ENCODE peak calls at places on chromosomes 3 and 15, in five cellular contexts. One of them, this sample, is unnamed.

GRCh38 chr3:13851997-13852637 is 27.8 kb downstream of the WNT7A start:
- DNase-seq in A673: no peak
- DNase-seq in A549: no peak
- DNase-seq in glutamatergic neuron: no peak
- DNase-seq in upper lobe of right lung: no peak
- DNase-seq in this sample: no peak

GRCh38 chr3:21062724-21063436 is 688.1 kb downstream of the ZNF385D start:
- DNase-seq in A673: no peak
- DNase-seq in A549: no peak
- DNase-seq in glutamatergic neuron: no peak
- DNase-seq in upper lobe of right lung: no peak
- DNase-seq in this sample: no peak

GRCh38 chr15:90871097-90871715 is 2.8 kb downstream of the FURIN start:
- DNase-seq in A673: peak
- DNase-seq in A549: no peak
- DNase-seq in glutamatergic neuron: no peak
- DNase-seq in upper lobe of right lung: peak
- DNase-seq in this sample: no peak

GRCh38 chr3:166570136-166570535 is 732.9 kb upstream of the BCHE start:
- DNase-seq in A673: no peak
- DNase-seq in A549: no peak
- DNase-seq in glutamatergic neuron: no peak
- DNase-seq in upper lobe of right lung: no peak
- DNase-seq in this sample: no peak

GRCh38 chr3:100760377-100760776 is 51.1 kb downstream of the TFG start:
- DNase-seq in A673: no peak
- DNase-seq in A549: no peak
- DNase-seq in glutamatergic neuron: no peak
- DNase-seq in upper lobe of right lung: no peak
- DNase-seq in this sample: no peak

GRCh38 chr15:90362936-90363212 is 10.8 kb downstream of the ZNF774 start:
- DNase-seq in A673: peak
- DNase-seq in A549: no peak
- DNase-seq in glutamatergic neuron: no peak
- DNase-seq in upper lobe of right lung: no peak
- DNase-seq in this sample: no peak

GRCh38 chr15:75171408-75171807 is 30.3 kb upstream of the C15orf39 start:
- DNase-seq in A673: no peak
- DNase-seq in A549: no peak
- DNase-seq in glutamatergic neuron: no peak
- DNase-seq in upper lobe of right lung: peak
- DNase-seq in this sample: no peak

GRCh38 chr3:124034016-124034808 is 42.3 kb upstream of the ROPN1 start:
- DNase-seq in A673: no peak
- DNase-seq in A549: no peak
- DNase-seq in glutamatergic neuron: peak
- DNase-seq in upper lobe of right lung: peak
- DNase-seq in this sample: no peak

GRCh38 chr3:9769426-9770275 is at the start of gene CAMK1:
- DNase-seq in A673: peak
- DNase-seq in A549: peak
- DNase-seq in glutamatergic neuron: peak
- DNase-seq in upper lobe of right lung: peak
- DNase-seq in this sample: peak

GRCh38 chr3:5428607-5429516 is 241.4 kb downstream of the EDEM1 start:
- DNase-seq in A673: peak
- DNase-seq in A549: no peak
- DNase-seq in glutamatergic neuron: no peak
- DNase-seq in upper lobe of right lung: no peak
- DNase-seq in this sample: no peak

GRCh38 chr3:139288266-139288821 is 55.5 kb upstream of the MRPS22 start:
- DNase-seq in A673: no peak
- DNase-seq in A549: no peak
- DNase-seq in glutamatergic neuron: no peak
- DNase-seq in upper lobe of right lung: peak
- DNase-seq in this sample: no peak

GRCh38 chr3:98782826-98783500 is 19.8 kb downstream of the ST3GAL6 start:
- DNase-seq in A673: no peak
- DNase-seq in A549: no peak
- DNase-seq in glutamatergic neuron: no peak
- DNase-seq in upper lobe of right lung: no peak
- DNase-seq in this sample: no peak

GRCh38 chr15:70104227-70104626 is 6.5 kb upstream of the TLE3 start:
- DNase-seq in A673: no peak
- DNase-seq in A549: no peak
- DNase-seq in glutamatergic neuron: no peak
- DNase-seq in upper lobe of right lung: no peak
- DNase-seq in this sample: no peak

GRCh38 chr3:196643201-196643749 is 3.8 kb downstream of the NRROS start:
- DNase-seq in A673: no peak
- DNase-seq in A549: no peak
- DNase-seq in glutamatergic neuron: no peak
- DNase-seq in upper lobe of right lung: peak
- DNase-seq in this sample: no peak

GRCh38 chr3:127392146-127392470 is 104.3 kb upstream of the PRR20G start:
- DNase-seq in A673: no peak
- DNase-seq in A549: no peak
- DNase-seq in glutamatergic neuron: no peak
- DNase-seq in upper lobe of right lung: no peak
- DNase-seq in this sample: peak

GRCh38 chr15:68387288-68388143 is 44.4 kb downstream of the ITGA11 start:
- DNase-seq in A673: no peak
- DNase-seq in A549: no peak
- DNase-seq in glutamatergic neuron: no peak
- DNase-seq in upper lobe of right lung: peak
- DNase-seq in this sample: no peak

GRCh38 chr3:49723631-49724551 is at the start of gene GMPPB:
- DNase-seq in A673: peak
- DNase-seq in A549: peak
- DNase-seq in glutamatergic neuron: peak
- DNase-seq in upper lobe of right lung: peak
- DNase-seq in this sample: peak

GRCh38 chr15:49718234-49718633 is 97.4 kb downstream of the DTWD1 start:
- DNase-seq in A673: no peak
- DNase-seq in A549: no peak
- DNase-seq in glutamatergic neuron: no peak
- DNase-seq in upper lobe of right lung: no peak
- DNase-seq in this sample: no peak

GRCh38 chr15:63843901-63844317 is 10.2 kb upstream of the HERC1 start:
- DNase-seq in A673: no peak
- DNase-seq in A549: peak
- DNase-seq in glutamatergic neuron: no peak
- DNase-seq in upper lobe of right lung: no peak
- DNase-seq in this sample: no peak

GRCh38 chr15:92624401-92624991 is 31.1 kb downstream of the FAM174B start:
- DNase-seq in A673: no peak
- DNase-seq in A549: no peak
- DNase-seq in glutamatergic neuron: peak
- DNase-seq in upper lobe of right lung: no peak
- DNase-seq in this sample: no peak

GRCh38 chr3:178117641-178118040 is 418.6 kb upstream of the KCNMB2 start:
- DNase-seq in A673: no peak
- DNase-seq in A549: no peak
- DNase-seq in glutamatergic neuron: no peak
- DNase-seq in upper lobe of right lung: no peak
- DNase-seq in this sample: no peak

GRCh38 chr3:106029941-106030619 is 161.3 kb upstream of the CBLB start:
- DNase-seq in A673: no peak
- DNase-seq in A549: no peak
- DNase-seq in glutamatergic neuron: no peak
- DNase-seq in upper lobe of right lung: no peak
- DNase-seq in this sample: no peak

GRCh38 chr3:183339461-183340086 is 86.5 kb downstream of the B3GNT5 start:
- DNase-seq in A673: no peak
- DNase-seq in A549: no peak
- DNase-seq in glutamatergic neuron: no peak
- DNase-seq in upper lobe of right lung: no peak
- DNase-seq in this sample: no peak

GRCh38 chr3:158649791-158650190 is 5.5 kb downstream of the GFM1 start:
- DNase-seq in A673: no peak
- DNase-seq in A549: no peak
- DNase-seq in glutamatergic neuron: no peak
- DNase-seq in upper lobe of right lung: no peak
- DNase-seq in this sample: no peak

GRCh38 chr3:171743327-171744054 is 66.8 kb downstream of the PLD1 start:
- DNase-seq in A673: no peak
- DNase-seq in A549: no peak
- DNase-seq in glutamatergic neuron: no peak
- DNase-seq in upper lobe of right lung: no peak
- DNase-seq in this sample: no peak

GRCh38 chr3:171747223-171747920 is 62.9 kb downstream of the PLD1 start:
- DNase-seq in A673: no peak
- DNase-seq in A549: no peak
- DNase-seq in glutamatergic neuron: no peak
- DNase-seq in upper lobe of right lung: no peak
- DNase-seq in this sample: no peak

GRCh38 chr3:171748341-171748918 is 61.9 kb downstream of the PLD1 start:
- DNase-seq in A673: no peak
- DNase-seq in A549: no peak
- DNase-seq in glutamatergic neuron: no peak
- DNase-seq in upper lobe of right lung: no peak
- DNase-seq in this sample: no peak

GRCh38 chr3:171744055-171744741 is 66.1 kb downstream of the PLD1 start:
- DNase-seq in A673: no peak
- DNase-seq in A549: no peak
- DNase-seq in glutamatergic neuron: no peak
- DNase-seq in upper lobe of right lung: no peak
- DNase-seq in this sample: no peak

DNA sequence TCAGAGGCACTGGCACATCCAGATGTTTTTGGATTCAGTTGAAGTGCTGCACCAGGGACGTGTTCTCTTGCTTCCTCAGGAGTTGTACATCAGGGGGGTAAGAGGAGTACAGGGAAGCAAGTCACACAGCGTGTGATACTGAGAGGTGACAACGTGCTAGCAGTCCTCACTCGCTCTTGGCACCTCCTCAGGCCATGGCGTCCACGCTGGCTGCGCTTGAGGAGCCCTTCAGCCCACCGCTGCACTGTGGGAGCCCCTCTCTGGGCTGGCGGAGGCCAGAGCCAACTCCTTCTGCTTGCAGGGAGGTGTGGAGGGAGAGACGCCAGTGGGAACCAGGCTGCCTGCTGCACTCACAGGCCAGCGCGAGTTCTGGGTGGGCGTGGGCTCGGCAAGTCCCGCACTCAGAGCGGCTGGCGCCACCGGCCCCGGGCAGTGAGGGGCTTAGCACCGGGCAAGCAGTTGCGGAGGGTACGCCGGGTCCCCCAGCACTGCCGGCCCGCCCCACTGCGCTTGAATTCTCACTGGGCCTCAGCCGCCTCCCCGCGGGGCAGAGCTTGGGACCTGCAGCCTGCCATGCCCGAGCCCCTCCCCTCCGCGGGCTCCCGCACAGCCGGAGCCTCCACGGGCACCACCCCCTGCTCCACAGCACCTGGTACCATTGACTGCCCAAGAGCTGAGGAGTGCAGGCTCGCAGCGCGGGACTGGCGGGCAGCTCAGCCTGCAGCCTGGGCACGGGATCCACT is 64.5 kb downstream of the PLD1 start:
- DNase-seq in A673: no peak
- DNase-seq in A549: no peak
- DNase-seq in glutamatergic neuron: no peak
- DNase-seq in upper lobe of right lung: no peak
- DNase-seq in this sample: no peak
- TF ChIP-seq CTCF in A673: no peak
- TF ChIP-seq CTCF in A549: no peak
- TF ChIP-seq CTCF in glutamatergic neuron: no peak
- TF ChIP-seq CTCF in upper lobe of right lung: no peak
- TF ChIP-seq CTCF in this sample: no peak

DNA sequence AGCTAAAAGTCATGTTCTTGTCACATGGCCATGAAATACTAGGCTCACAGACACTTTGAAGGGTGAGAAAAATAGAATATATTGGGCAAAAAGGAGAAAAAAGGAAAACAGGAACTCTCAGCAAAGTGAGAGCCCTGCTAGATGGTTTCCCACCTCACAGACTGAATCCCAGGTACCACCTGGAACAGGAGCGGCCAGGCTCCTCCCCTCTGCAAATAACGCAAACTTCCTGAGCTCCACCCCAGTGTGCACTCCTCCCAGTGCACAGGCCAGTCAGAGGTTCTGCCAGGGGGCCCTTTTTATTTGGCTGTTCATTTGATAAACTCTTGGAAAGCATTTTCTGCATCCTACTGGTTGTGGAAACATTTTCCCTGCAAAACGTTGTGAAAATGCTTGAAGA is 780.4 kb downstream of the TBL1XR1 start:
- DNase-seq in A673: no peak
- DNase-seq in A549: no peak
- DNase-seq in glutamatergic neuron: no peak
- DNase-seq in upper lobe of right lung: no peak
- DNase-seq in this sample: no peak
- TF ChIP-seq CTCF in A673: no peak
- TF ChIP-seq CTCF in A549: no peak
- TF ChIP-seq CTCF in glutamatergic neuron: no peak
- TF ChIP-seq CTCF in upper lobe of right lung: no peak
- TF ChIP-seq CTCF in this sample: no peak

GRCh38 chr3:181176610-181177009 is 187.1 kb upstream of the DNAJC19 start:
- DNase-seq in A673: peak
- DNase-seq in A549: peak
- DNase-seq in glutamatergic neuron: peak
- DNase-seq in upper lobe of right lung: no peak
- DNase-seq in this sample: no peak
- TF ChIP-seq CTCF in A673: peak
- TF ChIP-seq CTCF in A549: peak
- TF ChIP-seq CTCF in glutamatergic neuron: peak
- TF ChIP-seq CTCF in upper lobe of right lung: peak
- TF ChIP-seq CTCF in this sample: peak

DNA sequence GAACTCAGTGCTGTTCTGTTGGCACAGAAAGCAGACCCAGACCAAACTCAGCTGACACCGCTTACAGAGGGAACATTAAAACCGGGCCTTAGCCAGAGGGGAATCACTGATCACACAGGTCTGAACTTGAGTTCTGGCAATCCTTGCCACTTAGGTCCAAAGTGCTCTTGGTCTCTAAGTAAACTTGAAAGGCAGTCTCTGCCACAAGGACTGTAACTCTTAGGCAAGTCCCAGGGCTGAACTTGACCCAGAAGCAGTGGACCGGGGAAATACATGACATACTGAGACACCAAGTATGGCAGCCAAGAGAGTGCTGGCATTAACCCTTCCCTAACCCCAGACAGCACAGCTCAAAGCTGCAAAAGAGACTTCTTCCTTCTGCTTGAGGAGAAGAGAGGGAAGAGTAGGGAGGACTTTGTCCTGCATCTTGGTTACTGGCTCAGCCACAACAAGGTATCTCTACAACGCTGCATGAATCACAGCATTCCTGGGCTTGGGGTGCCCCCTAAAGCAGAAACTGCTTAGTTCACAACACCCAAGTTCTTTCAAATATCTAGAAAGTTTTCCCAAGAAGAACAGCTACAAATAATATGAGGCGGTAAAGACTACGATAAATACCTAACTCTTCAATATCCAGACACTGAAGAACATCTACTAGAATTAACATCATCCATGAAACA is 32.5 kb downstream of the NAALADL2 start:
- DNase-seq in A673: no peak
- DNase-seq in A549: no peak
- DNase-seq in glutamatergic neuron: no peak
- DNase-seq in upper lobe of right lung: no peak
- DNase-seq in this sample: no peak
- TF ChIP-seq CTCF in A673: no peak
- TF ChIP-seq CTCF in A549: no peak
- TF ChIP-seq CTCF in glutamatergic neuron: no peak
- TF ChIP-seq CTCF in upper lobe of right lung: no peak
- TF ChIP-seq CTCF in this sample: no peak

GRCh38 chr3:46632792-46633191 is 20.5 kb downstream of the FAM240A start:
- DNase-seq in A673: no peak
- DNase-seq in A549: no peak
- DNase-seq in glutamatergic neuron: no peak
- DNase-seq in upper lobe of right lung: no peak
- DNase-seq in this sample: no peak
- TF ChIP-seq CTCF in A673: no peak
- TF ChIP-seq CTCF in A549: no peak
- TF ChIP-seq CTCF in glutamatergic neuron: no peak
- TF ChIP-seq CTCF in upper lobe of right lung: no peak
- TF ChIP-seq CTCF in this sample: no peak